ENCODE peak calls at places on chromosomes 16 and 17, in four cellular contexts. N is HTR-8/SVneo, C is cerebellar cortex, O is lung. T is an unnamed sample.

GRCh38 chr17:58084317-58084981 is 1.2 kb downstream of the DYNLL2 start:
- DNase-seq in N (peak), O (peak), C (peak), T (peak)

GRCh38 chr17:82623707-82624106 is 24.5 kb downstream of the WDR45B start:
- DNase-seq in N (no peak), C (no peak), O (no peak), T (no peak)

GRCh38 chr16:28280881-28281836 is 11.2 kb upstream of the SBK1 start:
- DNase-seq in C (no peak), O (no peak), N (no peak), T (no peak)

GRCh38 chr16:53094013-53094630 is 39.3 kb downstream of the CHD9 start:
- DNase-seq in N (no peak), C (no peak), O (peak), T (peak)

GRCh38 chr17:8289103-8289397 is 580 bp downstream of the RANGRF start:
- DNase-seq in N (no peak), O (no peak), C (no peak), T (peak)

GRCh38 chr17:46736100-46736499 is 82.4 kb downstream of the WNT3 start:
- DNase-seq in N (no peak), O (no peak), C (no peak), T (no peak)

GRCh38 chr17:80779336-80779735 is 212.3 kb upstream of the CHMP6 start:
- DNase-seq in N (no peak), C (no peak), O (no peak), T (no peak)

GRCh38 chr17:75845933-75846700 is 1.9 kb upstream of the UNC13D start:
- DNase-seq in N (no peak), C (no peak), O (no peak), T (no peak)

GRCh38 chr16:9374076-9374475 is 282.6 kb downstream of the HAPSTR1 start:
- DNase-seq in O (no peak), C (no peak), N (no peak), T (no peak)

GRCh38 chr17:9053406-9053805 is 32.1 kb downstream of the NTN1 start:
- DNase-seq in N (no peak), O (no peak), C (no peak), T (no peak)

GRCh38 chr16:12902511-12903324 is 1.3 kb downstream of the SHISA9 start:
- DNase-seq in C (no peak), O (no peak), N (no peak), T (no peak)

GRCh38 chr17:61689610-61690180 is 98.7 kb upstream of the NACA2 start:
- DNase-seq in C (no peak), N (no peak), O (no peak), T (peak)

GRCh38 chr17:60743812-60744211 is 66.2 kb downstream of the BCAS3 start:
- DNase-seq in O (no peak), N (no peak), C (no peak), T (peak)

GRCh38 chr17:31235110-31235509 is 61.9 kb downstream of the OMG start:
- DNase-seq in N (no peak), O (no peak), C (no peak), T (no peak)

GRCh38 chr17:77600346-77600745 is 358.2 kb upstream of the TNRC6C start:
- DNase-seq in C (no peak), O (no peak), N (no peak), T (no peak)

GRCh38 chr17:4014148-4014927 is 50.1 kb upstream of the ATP2A3 start:
- DNase-seq in N (no peak), C (no peak), O (no peak), T (no peak)

GRCh38 chr17:44608732-44609435 is 47.4 kb upstream of the MEIOC start:
- DNase-seq in O (no peak), C (no peak), N (no peak), T (peak)